ENCODE peak calls at places on chromosomes 5 and 9, in five cellular contexts. C is fibroblast of the aortic adventitia, Y is fibroblast of pulmonary artery, G is glutamatergic neuron, H is GM06990. P is an unnamed sample.

GRCh38 chr9:5446451-5447236 is 3.7 kb upstream of the CD274 start:
- DNase-seq in G (no peak), C (no peak), Y (no peak), H (no peak), P (no peak)

GRCh38 chr9:121837113-121838010 is 185.9 kb downstream of the DAB2IP start:
- DNase-seq in C (peak; percentile 39), Y (peak; percentile 46), G (no peak), H (no peak), P (no peak)

GRCh38 chr9:107438211-107439030 is 51.1 kb downstream of the KLF4 start:
- DNase-seq in H (no peak), C (no peak), Y (no peak), G (no peak), P (no peak)

GRCh38 chr9:26786571-26786970 is 106.0 kb downstream of the CAAP1 start:
- DNase-seq in C (no peak), H (no peak), Y (no peak), G (peak; percentile 32), P (no peak)

GRCh38 chr9:129208191-129209091 is 30.4 kb upstream of the IER5L start:
- DNase-seq in C (no peak), H (no peak), Y (no peak), G (no peak), P (no peak)

GRCh38 chr9:20409321-20410092 is 212.8 kb downstream of the MLLT3 start:
- DNase-seq in H (no peak), C (no peak), G (no peak), Y (no peak), P (no peak)

GRCh38 chr5:152905286-152905685 is 500.2 kb upstream of the NMUR2 start:
- DNase-seq in C (no peak), G (no peak), Y (no peak), H (no peak), P (no peak)

GRCh38 chr5:36584009-36584875 is 22.2 kb upstream of the SLC1A3 start:
- DNase-seq in C (no peak), Y (no peak), G (no peak), H (no peak), P (no peak)

GRCh38 chr5:137250421-137250820 is 248.7 kb downstream of the SPOCK1 start:
- DNase-seq in Y (no peak), C (no peak), G (no peak), H (no peak), P (no peak)

GRCh38 chr9:131735238-131736181 is 4.4 kb downstream of the RAPGEF1 start:
- DNase-seq in C (no peak), G (no peak), Y (no peak), H (no peak), P (no peak)

GRCh38 chr9:120556780-120557179 is 23.2 kb downstream of the CDK5RAP2 start:
- DNase-seq in H (no peak), C (no peak), G (no peak), Y (no peak), P (no peak)

GRCh38 chr5:660491-661030 is 32.6 kb downstream of the TPPP start:
- DNase-seq in H (no peak), G (no peak), Y (no peak), C (no peak), P (no peak)

GRCh38 chr5:179187229-179187678 is 127.1 kb downstream of the ZNF354C start:
- DNase-seq in C (no peak), H (no peak), Y (no peak), G (peak; percentile 46), P (no peak)